ENCODE peak calls at places on chromosomes 13 and 19, in four cellular contexts. One of them, this sample, is unnamed.

GRCh38 chr19:18895038-18895827 is 725 bp downstream of the CERS1 start:
- DNase-seq in neural progenitor cell: peak; percentile 90
- DNase-seq in cardiac muscle cell: peak; percentile 24
- DNase-seq in GM23248: peak; percentile 59
- DNase-seq in this sample: peak; percentile 82

GRCh38 chr19:24140099-24140498 is 53.1 kb downstream of the ZNF254 start:
- DNase-seq in cardiac muscle cell: peak; percentile 84
- DNase-seq in neural progenitor cell: no peak
- DNase-seq in GM23248: peak; percentile 40
- DNase-seq in this sample: peak; percentile 12

GRCh38 chr19:32464279-32464678 is 58.7 kb downstream of the DPY19L3 start:
- DNase-seq in GM23248: peak; percentile 24
- DNase-seq in neural progenitor cell: no peak
- DNase-seq in cardiac muscle cell: peak; percentile 29
- DNase-seq in this sample: no peak

GRCh38 chr19:47095707-47096704 is 17.6 kb downstream of the ZC3H4 start:
- DNase-seq in neural progenitor cell: no peak
- DNase-seq in GM23248: peak; percentile 48
- DNase-seq in cardiac muscle cell: peak; percentile 45
- DNase-seq in this sample: no peak

GRCh38 chr13:51311271-51311670 is 28.2 kb upstream of the SERPINE3 start:
- DNase-seq in neural progenitor cell: peak; percentile 52
- DNase-seq in cardiac muscle cell: no peak
- DNase-seq in GM23248: no peak
- DNase-seq in this sample: no peak

GRCh38 chr19:38837656-38838121 is 6.1 kb upstream of the ECH1 start:
- DNase-seq in cardiac muscle cell: no peak
- DNase-seq in GM23248: peak; percentile 67
- DNase-seq in neural progenitor cell: no peak
- DNase-seq in this sample: no peak

GRCh38 chr13:50168803-50169202 is 153.6 kb downstream of the KCNRG start:
- DNase-seq in GM23248: no peak
- DNase-seq in cardiac muscle cell: no peak
- DNase-seq in neural progenitor cell: no peak
- DNase-seq in this sample: no peak

GRCh38 chr13:100338265-100338664 is 249.4 kb downstream of the PCCA start:
- DNase-seq in cardiac muscle cell: no peak
- DNase-seq in neural progenitor cell: no peak
- DNase-seq in GM23248: no peak
- DNase-seq in this sample: no peak

GRCh38 chr13:50692396-50692915 is 151.0 kb downstream of the DLEU7 start:
- DNase-seq in cardiac muscle cell: no peak
- DNase-seq in GM23248: peak; percentile 55
- DNase-seq in neural progenitor cell: no peak
- DNase-seq in this sample: no peak

GRCh38 chr13:71828564-71828963 is 38.4 kb downstream of the DACH1 start:
- DNase-seq in GM23248: no peak
- DNase-seq in neural progenitor cell: no peak
- DNase-seq in cardiac muscle cell: no peak
- DNase-seq in this sample: no peak

GRCh38 chr13:97367016-97367415 is 67.0 kb upstream of the RAP2A start:
- DNase-seq in neural progenitor cell: no peak
- DNase-seq in cardiac muscle cell: peak; percentile 55
- DNase-seq in GM23248: peak; percentile 64
- DNase-seq in this sample: peak; percentile 4

GRCh38 chr19:14023404-14024235 is 4.3 kb upstream of the RLN3 start:
- DNase-seq in cardiac muscle cell: peak; percentile 80
- DNase-seq in neural progenitor cell: peak; percentile 74
- DNase-seq in GM23248: peak; percentile 73
- DNase-seq in this sample: peak; percentile 80

GRCh38 chr19:43620061-43621001 is 902 bp upstream of the ZNF428 start:
- DNase-seq in GM23248: no peak
- DNase-seq in cardiac muscle cell: no peak
- DNase-seq in neural progenitor cell: no peak
- DNase-seq in this sample: no peak

GRCh38 chr19:33640773-33641172 is 19.0 kb downstream of the CHST8 start:
- DNase-seq in cardiac muscle cell: no peak
- DNase-seq in neural progenitor cell: no peak
- DNase-seq in GM23248: no peak
- DNase-seq in this sample: no peak

GRCh38 chr13:36681894-36682624 is 8.2 kb downstream of the SERTM1 start:
- DNase-seq in neural progenitor cell: no peak
- DNase-seq in cardiac muscle cell: no peak
- DNase-seq in GM23248: no peak
- DNase-seq in this sample: no peak

GRCh38 chr19:49676136-49676689 is 858 bp upstream of the PRMT1 start:
- DNase-seq in GM23248: peak; percentile 93
- DNase-seq in neural progenitor cell: peak; percentile 96
- DNase-seq in cardiac muscle cell: peak; percentile 97
- DNase-seq in this sample: peak; percentile 88

GRCh38 chr19:19010551-19010950 is 22.8 kb downstream of the SUGP2 start:
- DNase-seq in GM23248: no peak
- DNase-seq in cardiac muscle cell: no peak
- DNase-seq in neural progenitor cell: no peak
- DNase-seq in this sample: no peak

GRCh38 chr19:11480081-11480926 is 542 bp downstream of the ELAVL3 start:
- DNase-seq in neural progenitor cell: no peak
- DNase-seq in GM23248: no peak
- DNase-seq in cardiac muscle cell: no peak
- DNase-seq in this sample: peak; percentile 45

GRCh38 chr13:114130708-114131580 is 1.5 kb downstream of the RASA3 start:
- DNase-seq in GM23248: peak; percentile 95
- DNase-seq in neural progenitor cell: peak; percentile 68
- DNase-seq in cardiac muscle cell: peak; percentile 78
- DNase-seq in this sample: peak; percentile 80

GRCh38 chr19:43624933-43625332 is 5.5 kb upstream of the ZNF428 start:
- DNase-seq in GM23248: peak; percentile 70
- DNase-seq in neural progenitor cell: peak; percentile 86
- DNase-seq in cardiac muscle cell: peak; percentile 57
- DNase-seq in this sample: peak; percentile 43

GRCh38 chr13:68996671-68997030 is 1111.0 kb upstream of the ATXN8OS start:
- DNase-seq in GM23248: no peak
- DNase-seq in cardiac muscle cell: no peak
- DNase-seq in neural progenitor cell: no peak
- DNase-seq in this sample: no peak

GRCh38 chr13:46622918-46623256 is 69.9 kb downstream of the LRCH1 start:
- DNase-seq in GM23248: peak; percentile 94
- DNase-seq in neural progenitor cell: no peak
- DNase-seq in cardiac muscle cell: peak; percentile 87
- DNase-seq in this sample: peak; percentile 78

GRCh38 chr19:41226874-41227390 is 7.9 kb downstream of the AXL start:
- DNase-seq in neural progenitor cell: no peak
- DNase-seq in cardiac muscle cell: no peak
- DNase-seq in GM23248: no peak
- DNase-seq in this sample: no peak

GRCh38 chr13:105127732-105128131 is 1407.7 kb downstream of the EFNB2 start:
- DNase-seq in GM23248: no peak
- DNase-seq in neural progenitor cell: peak; percentile 5
- DNase-seq in cardiac muscle cell: no peak
- DNase-seq in this sample: no peak

DNA sequence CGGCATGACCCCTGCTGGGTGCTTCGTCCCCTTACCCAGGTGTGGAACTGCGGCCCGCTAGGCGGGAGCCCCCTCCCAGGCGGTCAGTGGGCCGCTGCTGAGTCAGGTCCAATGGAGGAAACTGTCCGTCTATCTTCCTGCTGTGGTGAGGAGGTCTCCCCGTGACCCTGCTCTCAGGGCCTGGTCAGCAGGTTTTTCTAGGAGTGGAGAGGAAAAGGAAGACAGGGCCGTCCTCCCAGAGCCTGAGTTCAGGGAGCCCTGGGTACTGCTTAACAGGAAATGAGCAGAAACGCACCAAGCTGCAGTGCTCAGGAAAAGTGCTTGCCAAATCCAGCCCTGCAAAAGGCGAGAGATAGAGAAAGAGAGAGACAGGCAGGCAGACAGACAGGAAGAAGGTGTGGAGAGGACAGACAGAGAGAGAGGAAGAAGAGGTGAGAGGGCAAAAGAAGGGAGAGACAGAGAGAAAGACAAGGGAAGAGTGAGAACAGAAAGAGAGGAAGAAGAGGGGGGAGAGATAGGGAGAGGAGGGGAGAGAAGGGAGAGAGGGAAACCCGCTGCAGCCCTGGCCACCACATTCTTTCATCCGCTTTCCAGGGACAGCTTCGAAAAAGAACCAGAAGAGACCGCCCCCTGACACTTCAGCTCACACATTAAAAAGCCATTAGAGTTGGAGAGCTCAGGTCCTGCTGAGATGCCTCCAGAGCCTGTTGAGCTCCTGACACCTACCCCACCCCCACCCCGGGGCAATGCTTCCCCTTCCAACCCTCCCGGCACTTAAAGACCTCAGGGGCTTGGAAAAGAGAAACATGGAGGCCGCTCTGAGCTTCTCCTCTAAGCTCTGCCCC is 10.1 kb downstream of the SH3GL1 start:
- DNase-seq in GM23248: peak; percentile 64
- DNase-seq in neural progenitor cell: peak; percentile 87
- DNase-seq in cardiac muscle cell: peak; percentile 75
- DNase-seq in this sample: no peak
- H3K4me3 ChIP-seq in GM23248: peak overlapping the region; percentile 52
- H3K4me3 ChIP-seq in neural progenitor cell: peak overlapping the region; percentile 30
- H3K4me3 ChIP-seq in cardiac muscle cell: peak overlapping the region; percentile 15
- H3K4me3 ChIP-seq in this sample: no peak overlapping the region

DNA sequence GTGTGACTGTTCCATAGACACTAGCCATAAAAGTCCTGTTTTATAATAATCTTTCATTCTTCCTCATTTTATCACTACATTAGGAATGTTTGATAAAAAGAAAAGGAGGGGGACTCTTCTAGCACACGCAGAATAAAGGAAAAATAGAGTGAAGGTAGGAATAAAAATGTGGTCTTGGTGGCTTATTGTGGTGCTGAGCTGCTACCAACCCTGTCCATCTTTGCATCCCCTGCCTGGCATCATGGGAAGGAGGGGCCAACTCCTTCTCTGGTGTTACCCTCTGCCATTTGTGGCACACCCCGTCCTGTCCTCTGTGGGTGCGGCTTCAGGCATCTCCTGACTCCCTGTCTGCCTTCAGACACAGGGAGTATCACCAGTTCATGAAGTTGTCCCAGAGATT is 104.9 kb upstream of the ZNF536 start:
- DNase-seq in GM23248: no peak
- DNase-seq in neural progenitor cell: no peak
- DNase-seq in cardiac muscle cell: no peak
- DNase-seq in this sample: no peak
- H3K36me3 ChIP-seq in GM23248: no peaks in the 10 kb centered on the region
- H3K36me3 ChIP-seq in neural progenitor cell: no peaks in the 10 kb centered on the region
- H3K36me3 ChIP-seq in cardiac muscle cell: no peaks in the 10 kb centered on the region
- H3K36me3 ChIP-seq in this sample: no peaks in the 10 kb centered on the region

GRCh38 chr19:16943942-16944625 is 55.3 kb downstream of the F2RL3 start:
- DNase-seq in GM23248: no peak
- DNase-seq in cardiac muscle cell: no peak
- DNase-seq in neural progenitor cell: no peak
- DNase-seq in this sample: no peak
- H3K4me3 ChIP-seq in GM23248: no peak overlapping the region
- H3K4me3 ChIP-seq in cardiac muscle cell: no peak overlapping the region
- H3K4me3 ChIP-seq in neural progenitor cell: no peak overlapping the region
- H3K4me3 ChIP-seq in this sample: no peak overlapping the region

GRCh38 chr19:5665781-5666513 is 14.4 kb downstream of the MICOS13 start:
- DNase-seq in GM23248: peak; percentile 84
- DNase-seq in cardiac muscle cell: peak; percentile 33
- DNase-seq in neural progenitor cell: no peak
- DNase-seq in this sample: peak; percentile 22
- H3K36me3 ChIP-seq in GM23248: peaks cover 50% of the 10 kb centered on the region
- H3K36me3 ChIP-seq in cardiac muscle cell: peaks cover 65% of the 10 kb centered on the region
- H3K36me3 ChIP-seq in neural progenitor cell: no peaks in the 10 kb centered on the region
- H3K36me3 ChIP-seq in this sample: peaks cover 26% of the 10 kb centered on the region

GRCh38 chr19:3722443-3723109 is 14.4 kb downstream of the TJP3 start:
- DNase-seq in cardiac muscle cell: no peak
- DNase-seq in neural progenitor cell: peak; percentile 74
- DNase-seq in GM23248: no peak
- DNase-seq in this sample: no peak
- H3K4me3 ChIP-seq in cardiac muscle cell: peak overlapping the region; percentile 14
- H3K4me3 ChIP-seq in neural progenitor cell: peak overlapping the region; percentile 57
- H3K4me3 ChIP-seq in GM23248: no peak overlapping the region
- H3K4me3 ChIP-seq in this sample: no peak overlapping the region

GRCh38 chr19:4951671-4952070 is 17.2 kb upstream of the KDM4B start:
- DNase-seq in cardiac muscle cell: no peak
- DNase-seq in GM23248: no peak
- DNase-seq in neural progenitor cell: no peak
- DNase-seq in this sample: no peak
- H3K36me3 ChIP-seq in cardiac muscle cell: no peaks in the 10 kb centered on the region
- H3K36me3 ChIP-seq in GM23248: no peaks in the 10 kb centered on the region
- H3K36me3 ChIP-seq in neural progenitor cell: peaks cover 10% of the 10 kb centered on the region
- H3K36me3 ChIP-seq in this sample: peaks cover 28% of the 10 kb centered on the region

This sample was measured in MG63.